ENCODE peak calls at places on chromosomes 7 and 10, in seven cellular contexts. X is GM06990, Z is adrenal gland, Q is psoas muscle, G is fibroblast of pulmonary artery, W is H1, E is AG09309. C is an unnamed sample.

GRCh38 chr10:48235501-48235900 is 39.0 kb downstream of the FRMPD2 start:
- DNase-seq in W (no peak), X (no peak), G (no peak), Q (no peak), E (no peak), Z (no peak), C (no peak)

GRCh38 chr7:28378574-28379149 is 33.7 kb upstream of the CREB5 start:
- DNase-seq in Z (no peak), Q (no peak), W (no peak), E (no peak), G (no peak), X (no peak), C (no peak)

GRCh38 chr7:96127746-96128145 is 194.2 kb downstream of the SLC25A13 start:
- DNase-seq in Q (no peak), X (no peak), Z (no peak), E (no peak), W (no peak), G (no peak), C (no peak)

GRCh38 chr7:7438851-7439250 is 96.8 kb downstream of the COL28A1 start:
- DNase-seq in G (peak), X (no peak), E (peak), Z (no peak), W (peak), Q (no peak), C (peak)

GRCh38 chr10:102408728-102409603 is 9.6 kb downstream of the PSD start:
- DNase-seq in G (peak), Z (peak), Q (no peak), W (no peak), E (no peak), X (no peak), C (no peak)

GRCh38 chr7:134752006-134752760 is 27.3 kb upstream of the CALD1 start:
- DNase-seq in W (no peak), E (no peak), X (no peak), G (peak), Q (no peak), Z (no peak), C (no peak)

GRCh38 chr7:142835487-142835886 is 19.4 kb upstream of the EPHB6 start:
- DNase-seq in G (no peak), W (no peak), E (no peak), X (no peak), Q (no peak), Z (no peak), C (no peak)

GRCh38 chr10:76546411-76546810 is 1091.2 kb downstream of the KCNMA1 start:
- DNase-seq in E (no peak), G (no peak), Z (no peak), Q (no peak), W (no peak), X (no peak), C (no peak)

GRCh38 chr10:120705306-120705705 is 145.9 kb upstream of the WDR11 start:
- DNase-seq in G (no peak), X (no peak), E (no peak), Z (no peak), W (no peak), Q (no peak), C (no peak)

GRCh38 chr10:99809931-99810615 is 27.6 kb downstream of the ABCC2 start:
- DNase-seq in E (no peak), X (no peak), G (peak), Q (no peak), W (no peak), Z (no peak), C (no peak)

GRCh38 chr7:33700001-33700899 is 205.1 kb upstream of the BMPER start:
- DNase-seq in Q (no peak), E (no peak), Z (no peak), G (no peak), X (no peak), W (no peak), C (no peak)

GRCh38 chr10:8053446-8054242 is 844 bp upstream of the GATA3 start:
- DNase-seq in X (peak), E (peak), Q (peak), W (no peak), G (peak), Z (peak), C (no peak)

GRCh38 chr7:95776561-95777185 is 4.3 kb downstream of the DYNC1I1 start:
- DNase-seq in G (no peak), X (no peak), Z (no peak), E (no peak), Q (no peak), W (no peak), C (no peak)

GRCh38 chr7:135771961-135772638 is 23.5 kb upstream of the FAM180A start:
- DNase-seq in X (no peak), Z (no peak), W (no peak), G (peak), Q (no peak), E (no peak), C (no peak)

GRCh38 chr10:113454341-113455061 is 98.4 kb upstream of the HABP2 start:
- DNase-seq in X (peak), Z (peak), Q (peak), E (no peak), W (peak), G (peak), C (no peak)

GRCh38 chr7:100575746-100576383 is 2.2 kb upstream of the SAP25 start:
- DNase-seq in E (no peak), W (no peak), X (no peak), Z (no peak), G (no peak), Q (no peak), C (no peak)

GRCh38 chr7:100477871-100478248 is 1.2 kb downstream of the TSC22D4 start:
- DNase-seq in G (no peak), Z (no peak), W (no peak), Q (peak), E (no peak), X (peak), C (no peak)

GRCh38 chr7:37433166-37433565 is 15.5 kb downstream of the ELMO1 start:
- DNase-seq in G (no peak), Q (no peak), Z (no peak), E (no peak), W (no peak), X (no peak), C (no peak)

GRCh38 chr7:2006921-2007381 is 225.8 kb downstream of the MAD1L1 start:
- DNase-seq in W (no peak), G (no peak), Z (no peak), E (no peak), Q (peak), X (no peak), C (no peak)

GRCh38 chr7:128137096-128137655 is 103.9 kb upstream of the LEP start:
- DNase-seq in G (peak), X (no peak), W (no peak), Z (no peak), E (peak), Q (no peak), C (no peak)

GRCh38 chr7:19112290-19113000 is 5.0 kb downstream of the TWIST1 start:
- DNase-seq in Q (no peak), X (no peak), G (peak), W (no peak), E (no peak), Z (no peak), C (no peak)

GRCh38 chr10:112389147-112389822 is 15.4 kb downstream of the ACSL5 start:
- DNase-seq in Z (no peak), Q (no peak), W (no peak), G (peak), E (no peak), X (peak), C (no peak)

GRCh38 chr10:33129181-33129928 is 171.3 kb upstream of the ITGB1 start:
- DNase-seq in X (no peak), G (peak), W (no peak), E (peak), Q (peak), Z (no peak), C (no peak)

GRCh38 chr10:119786117-119786769 is 60.4 kb downstream of the INPP5F start:
- DNase-seq in G (peak), Z (no peak), Q (no peak), X (no peak), E (no peak), W (peak), C (no peak)

GRCh38 chr10:28248092-28248491 is 54.8 kb downstream of the MPP7 start:
- DNase-seq in Z (no peak), E (peak), G (peak), W (no peak), X (no peak), Q (no peak), C (no peak)

GRCh38 chr7:26538216-26538615 is 246.6 kb downstream of the SNX10 start:
- DNase-seq in Z (no peak), X (no peak), Q (no peak), E (no peak), W (no peak), G (no peak), C (no peak)

GRCh38 chr10:48609441-48609840 is 4.6 kb upstream of the ARHGAP22 start:
- DNase-seq in Z (no peak), G (no peak), Q (no peak), W (no peak), E (no peak), X (no peak), C (no peak)

GRCh38 chr7:11437987-11438386 is 394.0 kb downstream of the THSD7A start:
- DNase-seq in G (peak), E (no peak), Z (no peak), X (no peak), Q (no peak), W (no peak), C (no peak)

GRCh38 chr7:148447221-148447845 is 143.2 kb upstream of the C7orf33 start:
- DNase-seq in G (no peak), W (no peak), E (no peak), X (peak), Q (no peak), Z (no peak), C (peak)

GRCh38 chr7:148442933-148443332 is 147.6 kb upstream of the C7orf33 start:
- DNase-seq in Q (no peak), W (no peak), Z (no peak), X (no peak), E (no peak), G (no peak), C (no peak)

GRCh38 chr7:148445260-148446044 is 145.1 kb upstream of the C7orf33 start:
- DNase-seq in Q (no peak), E (no peak), G (no peak), W (no peak), X (no peak), Z (no peak), C (no peak)
- H3K4me3 ChIP-seq in Q (no peak), E (no peak), G (no peak), W (no peak), X (no peak), Z (no peak), C (no peak)

GRCh38 chr10:116691079-116691398 is 51.3 kb downstream of the HSPA12A start:
- DNase-seq in Z (no peak), E (no peak), G (no peak), W (no peak), Q (no peak), X (no peak), C (no peak)
- TF ChIP-seq CTCF in Z (no peak), E (no peak), G (no peak), W (no peak), Q (no peak), X (no peak), C (no peak)

DNA sequence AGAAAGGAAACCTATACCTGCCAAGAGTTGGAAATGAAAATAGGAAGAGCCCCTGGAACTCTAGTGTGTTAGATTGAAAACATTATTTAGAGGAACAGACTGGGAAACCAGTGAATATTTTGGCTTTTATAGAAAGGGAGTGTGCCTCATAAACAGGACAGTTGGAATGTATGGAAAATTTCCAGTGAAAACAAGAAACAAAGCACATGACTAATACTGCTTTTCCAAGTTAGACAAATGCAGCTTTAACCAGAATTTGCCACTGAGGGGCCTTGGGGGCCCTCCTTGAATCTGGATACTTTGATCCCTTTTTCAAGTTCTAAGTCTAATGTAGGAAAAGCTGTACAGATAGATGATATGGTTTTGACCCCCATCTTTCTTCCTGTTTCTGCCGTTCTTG is 21.2 kb downstream of the ITGB8 start:
- DNase-seq in Z (no peak), E (no peak), Q (no peak), W (no peak), G (peak), X (no peak), C (peak)
- H3K4me3 ChIP-seq in Z (no peak), E (no peak), Q (no peak), W (no peak), G (no peak), X (no peak), C (no peak)

GRCh38 chr7:82445226-82445625 is 1.6 kb upstream of the CACNA2D1 start:
- DNase-seq in G (no peak), Z (no peak), X (no peak), E (no peak), Q (no peak), W (no peak), C (no peak)

GRCh38 chr7:82444220-82445049 is 858 bp upstream of the CACNA2D1 start:
- DNase-seq in G (peak), X (peak), W (no peak), Q (no peak), E (no peak), Z (no peak), C (no peak)

GRCh38 chr7:82442492-82443043 is 1.0 kb downstream of the CACNA2D1 start:
- DNase-seq in W (no peak), G (peak), X (peak), E (no peak), Q (peak), Z (peak), C (no peak)

GRCh38 chr7:82443044-82443800 is at the start of gene CACNA2D1:
- DNase-seq in W (no peak), E (no peak), G (no peak), Z (peak), X (peak), Q (peak), C (no peak)

DNA sequence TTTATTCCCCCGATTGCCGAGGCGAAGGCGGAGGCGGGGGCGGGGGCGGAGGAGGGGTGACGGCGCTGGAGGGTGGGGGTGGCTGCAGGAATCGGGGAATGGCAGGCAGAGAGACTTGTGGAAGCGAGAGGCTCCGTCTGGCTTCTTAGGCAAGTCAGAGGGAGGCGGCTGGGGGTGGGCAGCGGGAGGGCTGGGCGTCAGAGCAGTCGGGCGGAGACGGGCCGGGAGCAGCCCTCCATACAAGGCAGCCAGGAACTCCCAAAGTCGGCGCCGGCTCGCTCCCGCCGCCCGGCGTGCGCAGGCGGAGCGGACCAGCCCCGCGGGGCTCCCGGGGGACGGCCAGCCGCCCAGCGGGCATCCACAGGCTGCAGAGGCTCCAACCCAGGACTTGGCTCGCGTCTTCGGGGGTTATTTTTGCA is 233 bp upstream of the CACNA2D1 start:
- DNase-seq in G (peak), E (peak), Q (peak), X (peak), W (no peak), Z (peak), C (no peak)
- TF ChIP-seq CTCF in G (no peak), E (no peak), Q (no peak), X (no peak), W (no peak), Z (peak), C (no peak)

C was measured in LNCaP clone FGC.